ENCODE peak calls at places on chromosome 5, in ten cellular contexts. C is heart left ventricle; G is ascending aorta; Q is psoas muscle; R is adipocyte; J is CD4-positive, alpha-beta T cell; E is body of pancreas; S is lower lobe of right lung; D is brain microvascular endothelial cell; W is GM23248. Y is an unnamed sample.

GRCh38 chr5:96285823-96286222 is 147.2 kb downstream of the PCSK1 start:
- DNase-seq in C (no peak), G (no peak), Q (no peak), R (no peak), J (no peak), E (no peak), S (no peak), D (no peak), W (no peak), Y (no peak)

GRCh38 chr5:15850939-15851341 is 328.7 kb downstream of the MARCHF11 start:
- DNase-seq in C (no peak), G (no peak), Q (no peak), R (no peak), J (no peak), E (no peak), S (no peak), D (no peak), W (no peak), Y (no peak)

GRCh38 chr5:125179617-125180016 is 433.2 kb upstream of the ZNF608 start:
- DNase-seq in C (no peak), G (no peak), Q (no peak), R (no peak), J (no peak), E (no peak), S (no peak), D (no peak), W (no peak), Y (no peak)

GRCh38 chr5:169067641-169068316 is 233.2 kb downstream of the SLIT3 start:
- DNase-seq in C (no peak), G (no peak), Q (no peak), R (no peak), J (no peak), E (no peak), S (no peak), D (no peak), W (no peak), Y (no peak)

GRCh38 chr5:178624626-178625546 is 2.0 kb downstream of the CLK4 start:
- DNase-seq in C (no peak), G (no peak), Q (no peak), R (peak; percentile 44), J (no peak), E (no peak), S (no peak), D (no peak), W (peak; percentile 73), Y (no peak)

GRCh38 chr5:38595149-38595725 is 38.8 kb upstream of the LIFR start:
- DNase-seq in C (no peak), G (no peak), Q (no peak), R (peak; percentile 79), J (no peak), E (no peak), S (no peak), D (peak; percentile 50), W (peak; percentile 84), Y (no peak)

GRCh38 chr5:154118832-154119442 is 71.6 kb upstream of the GALNT10 start:
- DNase-seq in C (no peak), G (no peak), Q (no peak), R (no peak), J (no peak), E (no peak), S (no peak), D (peak; percentile 1), W (peak; percentile 4), Y (no peak)

GRCh38 chr5:129438322-129438721 is 21.8 kb upstream of the ADAMTS19 start:
- DNase-seq in C (no peak), G (no peak), Q (no peak), R (no peak), J (no peak), E (peak; percentile 48), S (no peak), D (no peak), W (no peak), Y (no peak)

GRCh38 chr5:112604741-112605390 is 132.8 kb upstream of the APC start:
- DNase-seq in C (no peak), G (no peak), Q (no peak), R (no peak), J (no peak), E (no peak), S (no peak), D (no peak), W (no peak), Y (no peak)

GRCh38 chr5:85843535-85843934 is 774.2 kb upstream of the COX7C start:
- DNase-seq in C (no peak), G (no peak), Q (no peak), R (no peak), J (no peak), E (no peak), S (no peak), D (no peak), W (no peak), Y (no peak)

GRCh38 chr5:178203670-178204204 is 596 bp upstream of the HNRNPAB start:
- DNase-seq in C (no peak), G (no peak), Q (no peak), R (no peak), J (no peak), E (no peak), S (no peak), D (no peak), W (no peak), Y (no peak)

GRCh38 chr5:132339502-132339901 is 30.0 kb upstream of the SLC22A5 start:
- DNase-seq in C (no peak), G (no peak), Q (no peak), R (no peak), J (no peak), E (no peak), S (no peak), D (no peak), W (no peak), Y (no peak)

GRCh38 chr5:61525573-61526142 is 193.6 kb downstream of the ZSWIM6 start:
- DNase-seq in C (no peak), G (no peak), Q (no peak), R (no peak), J (no peak), E (peak; percentile 12), S (no peak), D (peak; percentile 35), W (no peak), Y (no peak)

GRCh38 chr5:149646564-149646963 is 65.3 kb downstream of the ARHGEF37 start:
- DNase-seq in C (peak; percentile 60), G (no peak), Q (no peak), R (no peak), J (peak; percentile 14), E (peak; percentile 22), S (no peak), D (peak; percentile 35), W (no peak), Y (peak; percentile 49)

GRCh38 chr5:175863316-175863715 is 8.1 kb upstream of the CPLX2 start:
- DNase-seq in C (no peak), G (no peak), Q (no peak), R (no peak), J (no peak), E (no peak), S (no peak), D (no peak), W (no peak), Y (no peak)

GRCh38 chr5:16809816-16810502 is 126.1 kb downstream of the MYO10 start:
- DNase-seq in C (no peak), G (no peak), Q (no peak), R (peak; percentile 90), J (no peak), E (peak; percentile 23), S (peak; percentile 55), D (peak; percentile 71), W (peak; percentile 84), Y (peak; percentile 32)

GRCh38 chr5:124161286-124161685 is 585.2 kb downstream of the ZNF608 start:
- DNase-seq in C (no peak), G (no peak), Q (no peak), R (no peak), J (no peak), E (no peak), S (no peak), D (no peak), W (no peak), Y (no peak)

GRCh38 chr5:67465556-67466206 is 269.1 kb upstream of the CD180 start:
- DNase-seq in C (no peak), G (no peak), Q (no peak), R (no peak), J (no peak), E (no peak), S (no peak), D (no peak), W (no peak), Y (no peak)

GRCh38 chr5:173301695-173302545 is 26.3 kb downstream of the STC2 start:
- DNase-seq in C (no peak), G (no peak), Q (no peak), R (no peak), J (no peak), E (no peak), S (no peak), D (no peak), W (peak; percentile 14), Y (no peak)
- H3K27me3 ChIP-seq in C (no peaks in the 10 kb centered on the region), G (no peaks in the 10 kb centered on the region), Q (no peaks in the 10 kb centered on the region), R (no peaks in the 10 kb centered on the region), J (peaks cover 4% of the 10 kb centered on the region), E (no peaks in the 10 kb centered on the region), S (no peaks in the 10 kb centered on the region), D (no peaks in the 10 kb centered on the region), W (no peaks in the 10 kb centered on the region), Y (no peaks in the 10 kb centered on the region)

GRCh38 chr5:77214151-77214550 is 3.7 kb downstream of the PDE8B start:
- DNase-seq in C (no peak), G (no peak), Q (no peak), R (no peak), J (no peak), E (no peak), S (no peak), D (no peak), W (no peak), Y (no peak)
- H3K27me3 ChIP-seq in C (peaks cover 5% of the 10 kb centered on the region), G (no peaks in the 10 kb centered on the region), Q (peaks cover 6% of the 10 kb centered on the region), R (peaks cover 29% of the 10 kb centered on the region), J (peaks cover 56% of the 10 kb centered on the region), E (no peaks in the 10 kb centered on the region), S (peaks cover 48% of the 10 kb centered on the region), D (peaks cover 10% of the 10 kb centered on the region), W (peaks cover 64% of the 10 kb centered on the region), Y (peaks cover 8% of the 10 kb centered on the region)

GRCh38 chr5:51696122-51696521 is 312.9 kb downstream of the ISL1 start:
- DNase-seq in C (no peak), G (no peak), Q (no peak), R (no peak), J (no peak), E (no peak), S (no peak), D (no peak), W (no peak), Y (no peak)
- H3K27me3 ChIP-seq in C (no peaks in the 10 kb centered on the region), G (no peaks in the 10 kb centered on the region), Q (no peaks in the 10 kb centered on the region), R (no peaks in the 10 kb centered on the region), J (no peaks in the 10 kb centered on the region), E (no peaks in the 10 kb centered on the region), S (no peaks in the 10 kb centered on the region), D (no peaks in the 10 kb centered on the region), W (no peaks in the 10 kb centered on the region), Y (no peaks in the 10 kb centered on the region)

DNA sequence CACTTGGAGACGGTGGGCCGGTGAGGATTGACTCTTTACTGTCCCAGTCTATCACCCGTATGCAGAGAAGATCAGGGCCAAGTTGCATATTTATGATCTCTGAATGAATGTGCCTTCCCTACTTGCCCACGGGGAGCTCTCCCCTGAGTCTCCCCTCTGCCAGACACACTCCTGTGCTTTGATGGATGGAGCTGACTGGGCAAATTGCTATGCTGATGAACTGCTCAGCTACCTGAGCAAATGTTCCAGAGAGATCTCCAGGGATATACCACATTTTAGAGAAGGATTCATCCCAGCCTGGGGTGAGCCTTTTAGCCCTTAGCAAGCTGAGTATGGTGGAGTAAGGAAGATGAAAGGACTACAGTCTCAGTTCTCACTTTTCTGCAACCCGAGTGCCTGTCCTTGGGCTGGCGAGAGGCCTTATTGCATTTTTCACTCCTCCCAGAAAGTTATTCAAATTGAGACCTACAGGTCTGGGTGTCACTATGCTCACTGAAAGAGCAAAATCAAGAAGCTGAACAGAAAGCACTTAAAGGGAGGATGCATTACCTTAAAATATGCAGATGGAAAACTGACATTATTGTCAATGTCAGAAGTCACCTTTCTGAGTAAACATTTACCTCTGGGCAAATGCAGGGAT is 526.7 kb upstream of the WWC1 start:
- DNase-seq in C (no peak), G (no peak), Q (no peak), R (no peak), J (no peak), E (no peak), S (no peak), D (no peak), W (peak; percentile 21), Y (no peak)
- H3K27me3 ChIP-seq in C (no peaks in the 10 kb centered on the region), G (no peaks in the 10 kb centered on the region), Q (no peaks in the 10 kb centered on the region), R (no peaks in the 10 kb centered on the region), J (no peaks in the 10 kb centered on the region), E (no peaks in the 10 kb centered on the region), S (no peaks in the 10 kb centered on the region), D (no peaks in the 10 kb centered on the region), W (no peaks in the 10 kb centered on the region), Y (no peaks in the 10 kb centered on the region)